ENCODE peak calls at places on chromosomes 7 and 10, in five cellular contexts. D is mesothelial cell of epicardium, P is colonic mucosa, Z is Panc1, A is tibial nerve. E is an unnamed sample.

GRCh38 chr10:71214641-71215160 is 2.3 kb downstream of the UNC5B start:
- DNase-seq in A (no peak), D (peak), Z (no peak), P (no peak), E (no peak)

GRCh38 chr10:132065491-132066105 is at the start of gene JAKMIP3:
- DNase-seq in P (peak), D (peak), A (peak), Z (peak), E (no peak)

GRCh38 chr10:46294641-46295230 is 7.9 kb downstream of the ANTXRL start:
- DNase-seq in A (no peak), D (no peak), Z (no peak), P (no peak), E (no peak)

GRCh38 chr7:8197994-8198698 is 63.8 kb downstream of the ICA1 start:
- DNase-seq in P (no peak), A (no peak), Z (no peak), D (no peak), E (no peak)

GRCh38 chr7:29228289-29229011 is 33.9 kb downstream of the CHN2 start:
- DNase-seq in P (peak), A (no peak), D (no peak), Z (no peak), E (no peak)

GRCh38 chr7:2495402-2496309 is 19.5 kb upstream of the GRIFIN start:
- DNase-seq in A (no peak), P (no peak), Z (no peak), D (no peak), E (no peak)

GRCh38 chr7:129295015-129295423 is 70.2 kb downstream of the AHCYL2 start:
- DNase-seq in P (no peak), A (peak), D (no peak), Z (no peak), E (no peak)

GRCh38 chr7:45586748-45587520 is 12.8 kb downstream of the ADCY1 start:
- DNase-seq in P (no peak), Z (no peak), D (no peak), A (no peak), E (no peak)

GRCh38 chr10:71070741-71071140 is 141.6 kb upstream of the UNC5B start:
- DNase-seq in Z (no peak), A (no peak), P (no peak), D (no peak), E (no peak)

GRCh38 chr10:31064334-31064733 is 32.7 kb upstream of the ZNF438 start:
- DNase-seq in A (peak), D (no peak), P (no peak), Z (no peak), E (no peak)

GRCh38 chr10:101444499-101444898 is 90.5 kb downstream of the BTRC start:
- DNase-seq in D (no peak), Z (no peak), P (no peak), A (no peak), E (no peak)

GRCh38 chr10:7043051-7043653 is 367.7 kb downstream of the SFMBT2 start:
- DNase-seq in P (no peak), Z (no peak), A (no peak), D (no peak), E (no peak)

GRCh38 chr10:49502358-49502757 is 36.6 kb downstream of the ERCC6 start:
- DNase-seq in P (no peak), Z (no peak), D (no peak), A (no peak), E (no peak)

GRCh38 chr7:105521027-105521730 is 892 bp downstream of the PUS7 start:
- DNase-seq in Z (no peak), P (peak), D (peak), A (peak), E (no peak)

GRCh38 chr10:89390875-89391576 is 1.4 kb upstream of the IFIT1 start:
- DNase-seq in Z (no peak), P (peak), A (no peak), D (no peak), E (no peak)

GRCh38 chr10:113080061-113080460 is 130.0 kb downstream of the TCF7L2 start:
- DNase-seq in Z (no peak), A (no peak), D (no peak), P (no peak), E (no peak)

GRCh38 chr10:48541144-48541795 is 63.6 kb downstream of the ARHGAP22 start:
- DNase-seq in D (no peak), P (peak), Z (no peak), A (no peak), E (no peak)

GRCh38 chr10:119807960-119808697 is 64.5 kb downstream of the MCMBP start:
- DNase-seq in P (no peak), A (no peak), D (no peak), Z (no peak), E (no peak)

GRCh38 chr7:154873722-154874121 is 129.2 kb downstream of the PAXIP1 start:
- DNase-seq in P (no peak), A (no peak), D (no peak), Z (no peak), E (no peak)

GRCh38 chr10:120841522-120842189 is 9.5 kb upstream of the WDR11 start:
- DNase-seq in D (no peak), P (no peak), Z (peak), A (no peak), E (no peak)

GRCh38 chr10:1211844-1212570 is 155.8 kb downstream of the WDR37 start:
- DNase-seq in P (no peak), D (peak), A (no peak), Z (no peak), E (peak)

GRCh38 chr7:156429514-156429913 is 211.1 kb upstream of the RNF32 start:
- DNase-seq in A (no peak), D (no peak), Z (no peak), P (no peak), E (no peak)

GRCh38 chr7:135509589-135509838 is 388 bp downstream of the CNOT4 start:
- DNase-seq in A (no peak), D (no peak), Z (no peak), P (no peak), E (no peak)

GRCh38 chr10:74177140-74177677 is 26.2 kb downstream of the ADK start:
- DNase-seq in A (peak), Z (peak), P (peak), D (no peak), E (no peak)

GRCh38 chr10:87752571-87752970 is 65.5 kb downstream of the ATAD1 start:
- DNase-seq in P (no peak), D (no peak), A (no peak), Z (no peak), E (no peak)

GRCh38 chr10:118308664-118309063 is 33.5 kb downstream of the FAM204A start:
- DNase-seq in D (no peak), Z (no peak), P (no peak), A (no peak), E (no peak)
- TF ChIP-seq CTCF in D (no peak), Z (no peak), P (no peak), A (no peak), E (no peak)

GRCh38 chr7:98619450-98620321 is 2.6 kb downstream of the NPTX2 start:
- DNase-seq in D (no peak), Z (no peak), A (no peak), P (no peak), E (no peak)

GRCh38 chr7:98617960-98618418 is 904 bp downstream of the NPTX2 start:
- DNase-seq in D (no peak), Z (no peak), A (no peak), P (no peak), E (no peak)

GRCh38 chr7:98616381-98617050 is 569 bp upstream of the NPTX2 start:
- DNase-seq in D (no peak), Z (no peak), P (no peak), A (no peak), E (no peak)

GRCh38 chr7:98618786-98619185 is 1.7 kb downstream of the NPTX2 start:
- DNase-seq in D (no peak), A (no peak), Z (no peak), P (no peak), E (no peak)

GRCh38 chr7:98617051-98617959 is at the start of gene NPTX2:
- DNase-seq in A (no peak), Z (no peak), D (no peak), P (peak), E (no peak)
- TF ChIP-seq CTCF in A (no peak), Z (no peak), D (no peak), P (no peak), E (no peak)

GRCh38 chr10:59870152-59870551 is 36.2 kb downstream of the CCDC6 start:
- DNase-seq in A (no peak), D (no peak), P (no peak), Z (no peak), E (no peak)

GRCh38 chr10:59867590-59867989 is 38.8 kb downstream of the CCDC6 start:
- DNase-seq in P (no peak), D (no peak), A (no peak), Z (no peak), E (no peak)

GRCh38 chr10:59864141-59864962 is 42.0 kb downstream of the CCDC6 start:
- DNase-seq in A (no peak), P (no peak), D (no peak), Z (no peak), E (no peak)

GRCh38 chr10:59868974-59869940 is 37.1 kb downstream of the CCDC6 start:
- DNase-seq in D (no peak), P (no peak), A (no peak), Z (no peak), E (no peak)

DNA sequence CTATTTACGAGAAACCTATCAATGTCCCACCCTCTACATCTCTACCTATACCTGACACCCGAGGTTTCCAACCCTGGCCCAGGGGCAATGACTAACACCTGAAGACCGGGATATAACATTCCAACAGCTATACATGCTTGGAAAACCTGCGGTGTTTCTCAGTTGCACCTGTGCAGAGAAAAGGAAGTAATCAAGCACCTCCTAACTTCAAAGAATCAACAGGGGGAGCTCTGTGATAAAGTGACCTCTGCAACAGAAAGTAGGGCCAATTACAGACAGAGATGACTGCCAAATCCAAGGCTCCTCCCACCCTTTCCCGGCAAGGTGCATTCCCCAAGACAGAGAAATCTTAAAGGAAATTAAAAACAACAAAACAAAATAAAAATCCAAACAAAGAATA is 41.3 kb downstream of the CCDC6 start:
- DNase-seq in Z (no peak), P (peak), A (no peak), D (no peak), E (no peak)
- TF ChIP-seq CTCF in Z (peak), P (peak), A (no peak), D (no peak), E (no peak)

DNA sequence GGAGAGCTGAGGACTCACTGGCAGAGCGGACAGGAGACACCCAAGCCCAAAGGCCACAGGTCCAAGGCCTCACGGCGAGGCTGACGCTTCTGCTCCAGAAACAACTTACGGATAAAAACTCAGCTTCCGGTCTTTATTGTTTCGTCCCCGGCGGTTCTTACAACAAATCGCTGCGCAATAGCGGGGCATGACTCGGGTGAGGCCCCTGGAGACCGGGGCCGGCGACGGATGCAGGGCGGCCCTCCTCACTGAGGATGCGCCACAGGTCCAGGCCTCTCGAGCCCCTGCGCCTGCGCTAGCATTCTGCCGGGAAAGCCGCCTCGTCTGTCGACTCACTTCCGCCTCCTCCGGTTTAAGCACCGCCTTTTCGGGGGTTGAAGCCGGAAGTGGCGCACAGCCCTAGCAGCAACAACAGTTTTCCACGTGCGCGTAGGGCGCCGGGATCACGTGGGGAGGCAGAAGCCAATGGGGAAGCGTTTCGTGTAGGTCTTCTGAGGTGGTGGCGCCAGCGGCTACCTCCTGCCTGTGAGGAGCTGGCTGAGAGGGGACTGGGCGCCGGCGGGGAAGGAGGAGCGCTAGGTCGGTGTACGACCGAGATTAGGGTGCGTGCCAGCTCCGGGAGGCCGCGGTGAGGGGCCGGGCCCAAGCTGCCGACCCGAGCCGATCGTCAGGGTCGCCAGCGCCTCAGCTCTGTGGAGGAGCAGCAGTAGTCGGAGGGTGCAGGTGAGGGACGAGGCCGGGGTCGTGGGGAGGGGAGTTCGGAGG is at the start of the genes DNAJB9 and THAP5:
- DNase-seq in D (peak), P (peak), Z (peak), A (peak), E (peak)
- TF ChIP-seq CTCF in D (no peak), P (no peak), Z (no peak), A (peak), E (no peak)

GRCh38 chr7:49718755-49719154 is 54.7 kb upstream of the VWC2 start:
- DNase-seq in P (no peak), D (no peak), A (no peak), Z (no peak), E (no peak)

GRCh38 chr7:49714182-49714581 is 59.3 kb upstream of the VWC2 start:
- DNase-seq in P (no peak), Z (no peak), D (no peak), A (no peak), E (no peak)

GRCh38 chr7:49721441-49721840 is 52.0 kb upstream of the VWC2 start:
- DNase-seq in D (no peak), Z (no peak), A (no peak), P (peak), E (no peak)

DNA sequence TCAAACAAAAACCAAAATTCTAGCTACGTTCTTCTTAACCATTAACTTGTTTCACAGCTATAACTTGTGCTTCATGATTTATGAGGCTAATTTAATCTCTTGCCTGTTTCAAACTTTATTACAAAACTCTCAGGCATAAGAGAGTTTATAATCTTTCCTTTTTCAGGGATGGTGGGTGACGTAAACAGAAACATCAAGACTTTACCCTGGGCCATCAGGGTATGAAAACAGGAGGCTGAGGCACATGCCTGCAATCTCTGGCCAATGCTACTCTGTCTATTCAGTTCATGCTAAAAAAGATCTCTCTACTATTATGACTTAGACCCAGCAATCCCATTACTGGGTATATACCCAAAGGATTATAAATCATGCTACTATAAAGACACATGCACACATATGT is 55.9 kb upstream of the VWC2 start:
- DNase-seq in P (no peak), D (no peak), Z (no peak), A (no peak), E (no peak)
- TF ChIP-seq CTCF in P (no peak), D (no peak), Z (no peak), A (no peak), E (no peak)

GRCh38 chr7:101880536-101881443 is 63.4 kb downstream of the CUX1 start:
- DNase-seq in Z (peak), P (no peak), A (no peak), D (no peak), E (no peak)

GRCh38 chr7:101879565-101879964 is 62.1 kb downstream of the CUX1 start:
- DNase-seq in Z (no peak), P (no peak), A (no peak), D (no peak), E (no peak)

GRCh38 chr7:101884671-101885596 is 67.5 kb downstream of the CUX1 start:
- DNase-seq in A (no peak), Z (no peak), D (no peak), P (no peak), E (no peak)

GRCh38 chr7:101885597-101885955 is 68.2 kb downstream of the CUX1 start:
- DNase-seq in Z (no peak), A (no peak), P (no peak), D (no peak), E (no peak)

GRCh38 chr7:101882595-101883564 is 65.5 kb downstream of the CUX1 start:
- DNase-seq in P (peak), A (peak), Z (peak), D (no peak), E (no peak)
- TF ChIP-seq CTCF in P (no peak), A (no peak), Z (no peak), D (no peak), E (no peak)

E was measured in activated B cell treated with CpG ODN at 0.5 μM for 24 hours.